ENCODE peak calls at places on chromosomes 4 and X, in four cellular contexts. X is fibroblast of lung, K is IMR-90, V is neural progenitor cell. Q is an unnamed sample.

GRCh38 chr4:90226734-90227133 is 99.5 kb downstream of the CCSER1 start:
- DNase-seq in X (peak; percentile 6), K (no peak), V (no peak), Q (no peak)

GRCh38 chr4:33650036-33650435 is 2594.3 kb downstream of the ARAP2 start:
- DNase-seq in X (no peak), K (no peak), V (no peak), Q (no peak)

GRCh38 chrX:136694491-136695087 is 46.6 kb downstream of the CD40LG start:
- DNase-seq in X (peak; percentile 42), K (peak; percentile 58), V (peak; percentile 49), Q (no peak)

GRCh38 chrX:96563663-96564062 is 121.0 kb upstream of the DIAPH2 start:
- DNase-seq in X (no peak), K (peak; percentile 64), V (no peak), Q (no peak)

GRCh38 chr4:102678695-102679335 is 82.0 kb downstream of the MANBA start:
- DNase-seq in X (no peak), K (no peak), V (no peak), Q (no peak)

GRCh38 chr4:107164962-107165361 is 128.8 kb upstream of the DKK2 start:
- DNase-seq in X (no peak), K (no peak), V (no peak), Q (no peak)

GRCh38 chr4:53547983-53548382 is 43.3 kb downstream of the LNX1 start:
- DNase-seq in X (peak; percentile 67), K (no peak), V (no peak), Q (no peak)

GRCh38 chr4:120517966-120518365 is 404.6 kb downstream of the PRDM5 start:
- DNase-seq in X (peak; percentile 69), K (peak; percentile 86), V (no peak), Q (peak; percentile 56)

GRCh38 chr4:129218355-129218754 is 122.4 kb downstream of the C4orf33 start:
- DNase-seq in X (peak; percentile 5), K (no peak), V (peak; percentile 47), Q (peak; percentile 24)

GRCh38 chr4:74328501-74328900 is 20.2 kb downstream of the EPGN start:
- DNase-seq in X (no peak), K (peak; percentile 27), V (no peak), Q (no peak)

GRCh38 chrX:31854716-31855115 is 782.9 kb upstream of the FTHL17 start:
- DNase-seq in X (no peak), K (no peak), V (no peak), Q (no peak)

GRCh38 chr4:184655889-184656869 is 6.6 kb downstream of the PRIMPOL start:
- DNase-seq in X (no peak), K (no peak), V (no peak), Q (no peak)

GRCh38 chr4:27100713-27101112 is 240.1 kb downstream of the STIM2 start:
- DNase-seq in X (peak; percentile 2), K (no peak), V (no peak), Q (no peak)

GRCh38 chrX:69032601-69033000 is 132.7 kb downstream of the PJA1 start:
- DNase-seq in X (peak; percentile 9), K (peak; percentile 15), V (no peak), Q (no peak)

GRCh38 chrX:31609130-31609529 is 537.3 kb upstream of the FTHL17 start:
- DNase-seq in X (peak; percentile 83), K (peak; percentile 91), V (no peak), Q (no peak)

GRCh38 chr4:54152846-54153600 is 53.1 kb downstream of the GSX2 start:
- DNase-seq in X (peak; percentile 91), K (peak; percentile 63), V (no peak), Q (no peak)

GRCh38 chrX:104419211-104419610 is 146.8 kb upstream of the IL1RAPL2 start:
- DNase-seq in X (peak; percentile 83), K (no peak), V (no peak), Q (no peak)

GRCh38 chr4:148747721-148748268 is 305.6 kb upstream of the NR3C2 start:
- DNase-seq in X (no peak), K (no peak), V (no peak), Q (no peak)

GRCh38 chr4:130249002-130249401 is 1153.0 kb downstream of the C4orf33 start:
- DNase-seq in X (no peak), K (no peak), V (peak; percentile 12), Q (no peak)

GRCh38 chr4:1239141-1239948 is 9.6 kb downstream of the CTBP1 start:
- DNase-seq in X (no peak), K (no peak), V (no peak), Q (no peak)

GRCh38 chrX:11781734-11782370 is 23.8 kb downstream of the MSL3 start:
- DNase-seq in X (no peak), K (no peak), V (no peak), Q (no peak)

GRCh38 chr4:70613893-70614572 is 14.5 kb upstream of the ENAM start:
- DNase-seq in X (no peak), K (no peak), V (no peak), Q (no peak)

GRCh38 chr4:45910511-45910910 is 213.3 kb downstream of the GABRG1 start:
- DNase-seq in X (no peak), K (no peak), V (peak; percentile 25), Q (no peak)

GRCh38 chr4:76280488-76281441 is 25.8 kb upstream of the STBD1 start:
- DNase-seq in X (no peak), K (no peak), V (no peak), Q (no peak)

GRCh38 chr4:76278583-76278982 is 27.1 kb downstream of the FAM47E start:
- DNase-seq in X (no peak), K (no peak), V (no peak), Q (no peak)

GRCh38 chr4:76277667-76278066 is 26.1 kb downstream of the FAM47E start:
- DNase-seq in X (no peak), K (no peak), V (no peak), Q (no peak)

GRCh38 chr4:76276813-76277212 is 25.3 kb downstream of the FAM47E start:
- DNase-seq in X (no peak), K (no peak), V (no peak), Q (no peak)

GRCh38 chr4:76279462-76279861 is 27.1 kb upstream of the STBD1 start:
- DNase-seq in X (no peak), K (no peak), V (no peak), Q (no peak)
- TF ChIP-seq CTCF in X (no peak), K (no peak), V (no peak), Q (no peak)

GRCh38 chrX:2898861-2899512 is 30.2 kb downstream of the ARSD start:
- DNase-seq in X (no peak), K (no peak), V (no peak), Q (peak; percentile 65)
- H3K9ac ChIP-seq in X (no peak overlapping the region), K (no peak overlapping the region), V (no peak overlapping the region), Q (peak overlapping the region; percentile 77)

GRCh38 chr4:161642708-161643107 is 521.1 kb downstream of the FSTL5 start:
- DNase-seq in X (peak; percentile 15), K (no peak), V (no peak), Q (no peak)
- TF ChIP-seq CTCF in X (no peak), K (no peak), V (peak; percentile 15), Q (no peak)

GRCh38 chr4:157010630-157011029 is 39.0 kb upstream of the PDGFC start:
- DNase-seq in X (no peak), K (no peak), V (no peak), Q (no peak)

GRCh38 chr4:157013656-157014055 is 42.1 kb upstream of the PDGFC start:
- DNase-seq in X (peak; percentile 28), K (peak; percentile 53), V (no peak), Q (no peak)

GRCh38 chr4:157012781-157013180 is 41.2 kb upstream of the PDGFC start:
- DNase-seq in X (peak; percentile 93), K (peak; percentile 79), V (no peak), Q (no peak)

GRCh38 chr4:157014621-157015591 is 43.3 kb upstream of the PDGFC start:
- DNase-seq in X (peak; percentile 98), K (peak; percentile 96), V (peak; percentile 51), Q (no peak)

DNA sequence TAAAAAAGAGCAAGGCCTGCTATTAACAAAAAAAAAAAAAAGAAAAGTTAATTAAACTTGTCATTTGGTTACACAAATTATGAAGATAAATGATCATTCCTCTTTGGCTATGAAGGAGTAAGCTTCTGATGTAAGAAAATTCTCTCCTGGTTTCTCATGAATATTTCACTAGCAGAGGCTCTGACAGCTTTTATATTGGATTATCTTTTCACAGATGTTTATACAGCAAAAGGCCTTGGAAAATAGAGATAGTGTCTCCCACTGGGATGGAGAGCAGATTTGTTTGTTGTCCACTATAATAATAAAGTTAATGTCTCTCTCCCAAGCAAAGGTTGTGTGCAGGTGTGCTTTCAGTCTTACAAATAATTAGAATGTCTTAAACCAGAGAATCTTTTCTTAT is 40.7 kb upstream of the PDGFC start:
- DNase-seq in X (peak; percentile 53), K (no peak), V (no peak), Q (no peak)
- H3K9ac ChIP-seq in X (no peak overlapping the region), K (no peak overlapping the region), V (no peak overlapping the region), Q (no peak overlapping the region)

Q was measured in colonic mucosa.